ENCODE peak calls at places on chromosomes 16 and 17, in nine cellular contexts. U is fibroblast of lung; W is GM23338; R is GM12865; I is AG04450; G is chondrocyte; E is uterus; J is fibroblast of mammary gland; H is CD8-positive, alpha-beta T cell. T is an unnamed sample.

GRCh38 chr16:85443116-85443515 is 170.0 kb upstream of the GSE1 start:
- DNase-seq in U (no peak), W (no peak), R (no peak), I (no peak), G (no peak), E (no peak), J (no peak), H (no peak), T (no peak)

GRCh38 chr17:8828517-8828875 is 29.3 kb upstream of the MFSD6L start:
- DNase-seq in U (no peak), W (no peak), R (peak; percentile 1), I (no peak), G (peak; percentile 92), E (no peak), J (no peak), H (no peak), T (no peak)

GRCh38 chr17:82892869-82893565 is 53.2 kb upstream of the ZNF750 start:
- DNase-seq in U (no peak), W (no peak), R (no peak), I (no peak), G (peak; percentile 67), E (no peak), J (no peak), H (peak; percentile 69), T (no peak)

GRCh38 chr17:82345151-82345976 is 11.8 kb upstream of the SECTM1 start:
- DNase-seq in U (no peak), W (no peak), R (no peak), I (no peak), G (no peak), E (no peak), J (no peak), H (no peak), T (no peak)

GRCh38 chr16:58511933-58512815 is 3.1 kb upstream of the SETD6 start:
- DNase-seq in U (peak; percentile 38), W (peak; percentile 94), R (peak; percentile 84), I (peak; percentile 16), G (peak; percentile 91), E (peak; percentile 65), J (peak; percentile 56), H (peak; percentile 80), T (peak; percentile 80)

GRCh38 chr17:7025240-7025639 is 2.4 kb downstream of the BCL6B start:
- DNase-seq in U (no peak), W (no peak), R (no peak), I (no peak), G (no peak), E (no peak), J (no peak), H (no peak), T (no peak)

GRCh38 chr17:39923836-39924690 is 3.3 kb downstream of the ORMDL3 start:
- DNase-seq in U (no peak), W (no peak), R (no peak), I (no peak), G (no peak), E (no peak), J (peak; percentile 65), H (no peak), T (no peak)

GRCh38 chr17:58391302-58391984 is 25.9 kb downstream of the RNF43 start:
- DNase-seq in U (peak; percentile 33), W (no peak), R (no peak), I (no peak), G (no peak), E (peak; percentile 19), J (no peak), H (no peak), T (no peak)

GRCh38 chr17:70278846-70279465 is 109.6 kb downstream of the KCNJ2 start:
- DNase-seq in U (no peak), W (no peak), R (no peak), I (no peak), G (no peak), E (no peak), J (no peak), H (no peak), T (no peak)

GRCh38 chr17:37220609-37220953 is 155.2 kb upstream of the C17orf78 start:
- DNase-seq in U (no peak), W (peak; percentile 60), R (peak; percentile 12), I (peak; percentile 16), G (no peak), E (no peak), J (peak; percentile 34), H (no peak), T (peak; percentile 15)

GRCh38 chr16:1181715-1182671 is 29.1 kb downstream of the CACNA1H start:
- DNase-seq in U (peak; percentile 92), W (no peak), R (no peak), I (peak; percentile 58), G (no peak), E (peak; percentile 91), J (peak; percentile 51), H (no peak), T (no peak)

GRCh38 chr17:8376302-8377067 is at the start of gene KRABD2:
- DNase-seq in U (peak; percentile 83), W (peak; percentile 97), R (peak; percentile 94), I (peak; percentile 55), G (peak; percentile 96), E (peak; percentile 80), J (peak; percentile 81), H (peak; percentile 88), T (peak; percentile 96)

GRCh38 chr16:55470533-55471371 is 8.2 kb upstream of the MMP2 start:
- DNase-seq in U (peak; percentile 59), W (no peak), R (no peak), I (no peak), G (no peak), E (no peak), J (peak; percentile 63), H (no peak), T (no peak)

GRCh38 chr17:57676543-57676942 is 68.6 kb downstream of the CCDC182 start:
- DNase-seq in U (no peak), W (no peak), R (no peak), I (no peak), G (no peak), E (no peak), J (no peak), H (no peak), T (no peak)

GRCh38 chr16:25033852-25034251 is 18.7 kb upstream of the ARHGAP17 start:
- DNase-seq in U (peak; percentile 91), W (no peak), R (no peak), I (no peak), G (no peak), E (no peak), J (peak; percentile 74), H (no peak), T (no peak)

GRCh38 chr16:86245895-86246294 is 264.4 kb upstream of the FOXF1 start:
- DNase-seq in U (no peak), W (no peak), R (no peak), I (no peak), G (no peak), E (no peak), J (no peak), H (no peak), T (no peak)

DNA sequence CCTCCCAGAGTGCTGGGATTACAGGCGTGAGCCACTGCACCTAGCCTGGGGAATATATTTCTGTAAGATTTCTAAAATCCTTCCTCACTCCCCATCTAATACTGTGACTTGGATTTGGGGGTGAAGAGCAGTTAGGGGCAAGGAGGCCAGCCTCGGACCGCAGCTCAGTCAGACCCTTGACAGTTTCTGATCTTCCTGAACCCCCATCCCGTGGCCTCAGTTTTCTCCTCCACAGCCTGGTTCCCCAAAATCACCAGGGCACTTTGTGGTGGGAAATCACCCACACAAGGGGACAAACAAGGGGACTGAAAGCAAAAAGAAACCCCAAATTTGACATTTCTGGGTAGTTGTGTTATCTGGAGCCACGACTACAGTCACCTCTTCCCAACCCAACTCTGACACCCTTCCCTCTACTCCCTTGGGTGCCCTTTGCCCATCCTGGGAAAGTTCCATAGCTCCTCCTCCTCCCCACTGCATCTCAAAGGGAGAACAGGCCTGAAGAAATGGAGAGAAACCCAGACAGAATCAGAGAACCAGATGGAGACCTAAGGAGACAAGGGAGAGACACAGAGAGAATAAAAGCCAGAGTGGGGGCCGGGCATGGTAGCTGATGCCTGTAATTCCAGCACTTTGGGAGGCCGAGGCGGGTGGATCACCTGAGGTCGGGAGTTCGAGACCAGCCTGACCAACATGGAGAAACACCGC is 2.8 kb upstream of the STAT5A start:
- DNase-seq in U (no peak), W (no peak), R (no peak), I (no peak), G (peak; percentile 37), E (no peak), J (no peak), H (no peak), T (no peak)
- TF ChIP-seq CTCF in U (no peak), W (no peak), R (no peak), I (no peak), G (no peak), E (no peak), J (no peak), H (no peak), T (no peak)

DNA sequence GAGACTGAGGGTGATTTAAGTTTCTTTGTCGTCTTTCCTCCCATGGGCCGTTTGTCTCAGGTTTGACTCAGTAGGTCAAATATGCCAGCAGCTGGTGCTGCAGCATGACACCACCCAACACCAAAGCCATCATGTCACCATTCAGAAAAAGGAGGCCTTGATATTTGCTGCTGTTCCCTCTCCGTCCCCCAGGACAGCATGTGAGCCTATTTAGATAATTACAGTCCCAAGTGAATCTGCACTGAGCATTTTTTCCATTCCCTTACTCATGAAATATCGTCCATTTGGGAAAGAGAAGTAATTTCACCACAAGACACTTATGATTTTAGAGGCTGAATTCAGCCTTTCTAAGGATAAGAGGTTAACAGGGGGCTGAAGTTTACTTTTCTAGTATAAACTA is 62.2 kb upstream of the ADORA2B start:
- DNase-seq in U (no peak), W (no peak), R (no peak), I (no peak), G (no peak), E (no peak), J (no peak), H (no peak), T (no peak)
- TF ChIP-seq CTCF in U (no peak), W (no peak), R (no peak), I (no peak), G (peak; percentile 22), E (no peak), J (no peak), H (no peak), T (no peak)

DNA sequence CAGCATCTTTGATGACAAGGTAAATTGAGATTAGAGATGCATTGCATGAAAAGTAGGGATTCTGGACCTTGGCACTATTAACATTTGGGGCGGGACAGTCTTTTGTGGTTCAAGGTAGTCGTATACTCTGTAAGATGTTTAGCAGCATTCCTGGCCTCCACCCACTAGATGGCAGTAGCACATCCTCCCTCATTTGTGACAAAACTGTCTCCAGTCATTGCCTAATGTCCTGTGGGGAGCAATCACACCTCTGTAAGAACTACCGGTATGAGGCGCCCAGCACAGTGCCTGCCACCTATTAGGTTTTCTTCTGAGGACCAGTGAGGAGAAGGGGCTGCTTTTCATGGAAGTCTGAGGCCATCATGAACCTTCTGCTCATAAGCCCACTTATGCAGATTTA is 180.8 kb downstream of the RBFOX1 start:
- DNase-seq in U (no peak), W (peak; percentile 45), R (peak; percentile 5), I (no peak), G (no peak), E (no peak), J (no peak), H (no peak), T (no peak)
- TF ChIP-seq CTCF in U (no peak), W (peak; percentile 47), R (no peak), I (no peak), G (peak; percentile 25), E (no peak), J (no peak), H (no peak), T (peak; percentile 31)

DNA sequence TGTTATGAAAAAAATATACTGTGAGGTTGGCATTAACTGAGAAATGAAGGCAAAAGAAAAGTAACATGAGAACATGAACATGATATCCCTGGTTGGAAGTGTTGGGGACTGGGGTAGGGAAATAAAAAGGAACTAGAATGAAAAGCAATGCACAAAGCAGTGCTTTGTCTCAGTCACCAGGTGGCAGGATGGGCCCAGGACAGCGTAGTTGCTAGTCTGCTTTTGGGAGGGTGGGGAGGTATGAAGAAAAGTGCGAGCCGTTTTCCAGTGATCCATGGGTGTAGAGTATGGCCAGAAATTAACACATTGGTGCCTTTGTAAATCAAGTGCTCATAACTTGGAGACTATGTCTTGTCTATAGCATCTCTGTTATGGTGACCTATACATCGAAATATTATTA is 662.5 kb upstream of the SALL1 start:
- DNase-seq in U (no peak), W (peak; percentile 78), R (no peak), I (no peak), G (no peak), E (no peak), J (no peak), H (no peak), T (no peak)
- TF ChIP-seq CTCF in U (peak; percentile 16), W (peak; percentile 93), R (no peak), I (peak; percentile 19), G (peak; percentile 24), E (no peak), J (peak; percentile 18), H (no peak), T (no peak)

T was measured in GM13977.